ENCODE peak calls at places on chromosomes 2 and 18, in five cellular contexts. N, F, R, J and W are unnamed samples.

GRCh38 chr2:128301021-128301420 is 17.6 kb downstream of the HS6ST1 start:
- DNase-seq in R (no peak), N (no peak), J (no peak), F (no peak), W (no peak)

GRCh38 chr2:98295721-98296414 is 50.4 kb upstream of the CNGA3 start:
- DNase-seq in F (no peak), N (no peak), R (no peak), J (no peak), W (no peak)

GRCh38 chr2:200442471-200442870 is 67.4 kb downstream of the KCTD18 start:
- DNase-seq in F (no peak), N (no peak), J (no peak), R (no peak), W (no peak)

GRCh38 chr2:8392098-8392844 is 289.6 kb upstream of the ID2 start:
- DNase-seq in J (no peak), R (no peak), F (no peak), N (no peak), W (no peak)

GRCh38 chr2:99403524-99403923 is 66.3 kb downstream of the EIF5B start:
- DNase-seq in N (no peak), F (no peak), J (no peak), R (no peak), W (no peak)

GRCh38 chr2:132651115-132652099 is 18.6 kb downstream of the LYPD1 start:
- DNase-seq in R (no peak), N (no peak), J (no peak), F (no peak), W (no peak)

GRCh38 chr2:152646775-152647174 is 70.5 kb downstream of the PRPF40A start:
- DNase-seq in N (no peak), R (no peak), J (no peak), F (no peak), W (no peak)

GRCh38 chr2:101787097-101787496 is 89.6 kb downstream of the MAP4K4 start:
- DNase-seq in F (no peak), J (no peak), R (no peak), N (no peak), W (no peak)

GRCh38 chr2:144377929-144378328 is 142.0 kb downstream of the ZEB2 start:
- DNase-seq in F (no peak), R (no peak), N (no peak), J (no peak), W (no peak)

GRCh38 chr2:64996914-64997313 is 7.7 kb downstream of the SLC1A4 start:
- DNase-seq in F (no peak), R (peak; percentile 9), N (no peak), J (no peak), W (no peak)

GRCh38 chr18:32661486-32662299 is 111.1 kb downstream of the KLHL14 start:
- DNase-seq in F (no peak), R (no peak), N (no peak), J (no peak), W (no peak)

GRCh38 chr2:182804128-182804527 is 62.3 kb downstream of the FRZB start:
- DNase-seq in F (no peak), J (no peak), R (no peak), N (no peak), W (no peak)

GRCh38 chr2:84077504-84077903 is 381.6 kb downstream of the SUCLG1 start:
- DNase-seq in J (no peak), N (no peak), R (no peak), F (no peak), W (peak; percentile 35)

GRCh38 chr2:26184555-26185303 is 11.8 kb downstream of the GAREM2 start:
- DNase-seq in F (peak; percentile 86), R (peak; percentile 83), J (peak; percentile 76), N (peak; percentile 86), W (peak; percentile 70)

GRCh38 chr2:160411167-160411566 is 82.4 kb downstream of the RBMS1 start:
- DNase-seq in R (no peak), F (no peak), N (no peak), J (peak; percentile 10), W (no peak)

GRCh38 chr18:63237911-63238710 is 81.5 kb downstream of the BCL2 start:
- DNase-seq in R (peak; percentile 47), N (peak; percentile 60), J (no peak), F (no peak), W (peak; percentile 57)

GRCh38 chr2:105394951-105395611 is 3.8 kb downstream of the FHL2 start:
- DNase-seq in R (no peak), N (no peak), F (no peak), J (no peak), W (no peak)

GRCh38 chr2:109166811-109167210 is 37.8 kb downstream of the SH3RF3 start:
- DNase-seq in N (no peak), F (no peak), R (no peak), J (no peak), W (no peak)

GRCh38 chr2:184654945-184655344 is 56.6 kb downstream of the ZNF804A start:
- DNase-seq in F (no peak), R (no peak), N (no peak), J (no peak), W (no peak)

GRCh38 chr2:225074366-225074765 is 32.1 kb upstream of the DOCK10 start:
- DNase-seq in F (no peak), J (no peak), N (no peak), R (no peak), W (no peak)

GRCh38 chr2:68248806-68249205 is 3.5 kb downstream of the PPP3R1 start:
- DNase-seq in N (no peak), J (no peak), R (no peak), F (no peak), W (no peak)

GRCh38 chr2:169069341-169069740 is at the start of gene DHRS9:
- DNase-seq in J (no peak), R (no peak), F (no peak), N (no peak), W (no peak)

GRCh38 chr2:10218036-10218435 is 84.7 kb upstream of the HPCAL1 start:
- DNase-seq in N (no peak), R (no peak), F (no peak), J (no peak), W (no peak)

GRCh38 chr18:49944681-49945080 is 131.3 kb upstream of the ACAA2 start:
- DNase-seq in F (no peak), R (peak; percentile 40), N (no peak), J (no peak), W (no peak)

GRCh38 chr18:31497404-31497710 is 620 bp upstream of the DSG2 start:
- DNase-seq in J (no peak), N (no peak), R (no peak), F (no peak), W (no peak)

GRCh38 chr18:37539236-37539635 is 26.4 kb downstream of the CELF4 start:
- DNase-seq in R (no peak), F (no peak), N (no peak), J (no peak), W (no peak)

GRCh38 chr2:70514612-70515055 is 39.0 kb downstream of the TGFA start:
- DNase-seq in R (no peak), F (peak; percentile 23), J (no peak), N (peak; percentile 18), W (no peak)

GRCh38 chr2:21821697-21822227 is 698.0 kb downstream of the TDRD15 start:
- DNase-seq in F (no peak), J (no peak), R (no peak), N (no peak), W (peak; percentile 28)

GRCh38 chr2:20093263-20094141 is 42.1 kb upstream of the LAPTM4A start:
- DNase-seq in R (peak; percentile 89), F (peak; percentile 61), N (peak; percentile 74), J (no peak), W (peak; percentile 20)

DNA sequence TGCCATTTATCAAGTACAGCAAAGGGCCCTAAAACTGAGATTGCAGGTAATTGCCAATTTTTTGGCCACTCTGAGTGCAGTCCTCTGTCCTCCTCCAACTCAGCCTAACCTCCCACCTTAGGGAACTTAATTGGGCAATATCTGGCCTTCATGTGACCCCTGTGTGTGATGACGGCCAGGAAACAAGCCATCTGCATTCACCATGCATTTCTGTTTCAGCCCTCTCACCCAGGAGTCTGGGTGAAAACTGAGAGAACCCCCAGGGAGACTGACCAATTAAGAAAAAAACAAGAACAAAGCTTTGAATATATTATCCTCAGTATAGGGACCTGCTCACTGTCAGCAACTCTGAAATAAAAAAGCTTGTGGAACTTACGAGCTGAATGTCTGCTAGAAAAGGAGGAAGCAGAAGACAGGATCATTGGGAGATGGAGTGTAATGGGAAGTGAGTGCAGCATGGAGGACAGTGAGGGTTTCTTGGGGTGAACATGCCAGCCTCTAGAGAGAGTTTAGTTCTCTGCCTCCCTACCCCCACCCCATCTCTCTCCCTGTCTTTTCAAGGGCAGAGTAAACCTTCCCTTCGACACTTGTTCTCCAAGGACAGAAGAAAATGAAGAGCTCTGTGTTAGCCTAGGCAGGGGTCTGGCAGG is 9.6 kb downstream of the MAPRE2 start:
- DNase-seq in R (no peak), F (no peak), J (no peak), N (no peak), W (no peak)
- H3K4me3 ChIP-seq in R (no peak overlapping the region), F (peak overlapping the region; percentile 25), J (no peak overlapping the region), N (no peak overlapping the region), W (no peak overlapping the region)

GRCh38 chr2:215621389-215621788 is 185.5 kb upstream of the FN1 start:
- DNase-seq in N (no peak), J (no peak), F (no peak), R (no peak), W (no peak)

GRCh38 chr2:215620528-215620927 is 184.7 kb upstream of the FN1 start:
- DNase-seq in N (no peak), J (no peak), F (no peak), R (no peak), W (no peak)

GRCh38 chr2:215619022-215619958 is 183.4 kb upstream of the FN1 start:
- DNase-seq in F (no peak), R (peak; percentile 94), N (no peak), J (no peak), W (peak; percentile 73)

GRCh38 chr2:215618145-215618544 is 182.3 kb upstream of the FN1 start:
- DNase-seq in R (no peak), F (no peak), N (no peak), J (no peak), W (no peak)

DNA sequence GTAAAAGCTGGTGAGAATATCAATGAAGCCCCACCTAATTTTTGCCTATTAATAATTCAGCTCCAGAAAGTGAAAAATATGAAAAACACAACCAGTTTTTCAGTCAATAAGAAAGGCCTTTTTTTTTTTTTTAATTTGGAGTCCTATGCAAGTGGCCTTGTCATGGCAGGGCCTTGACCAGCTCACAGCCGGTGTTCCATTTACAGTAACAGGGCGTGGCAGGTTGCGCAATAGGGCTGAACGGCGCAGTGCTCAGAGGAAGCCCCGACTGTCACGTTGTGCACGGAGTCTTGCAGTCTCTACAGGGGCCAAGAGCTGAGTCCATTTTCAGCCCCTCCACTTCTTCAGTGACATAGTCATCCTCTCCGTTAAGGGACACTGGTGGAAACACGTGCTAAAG is 184.1 kb upstream of the FN1 start:
- DNase-seq in J (no peak), N (no peak), R (peak; percentile 73), F (peak; percentile 53), W (peak; percentile 28)
- H3K4me3 ChIP-seq in J (no peak overlapping the region), N (no peak overlapping the region), R (no peak overlapping the region), F (no peak overlapping the region), W (no peak overlapping the region)

DNA sequence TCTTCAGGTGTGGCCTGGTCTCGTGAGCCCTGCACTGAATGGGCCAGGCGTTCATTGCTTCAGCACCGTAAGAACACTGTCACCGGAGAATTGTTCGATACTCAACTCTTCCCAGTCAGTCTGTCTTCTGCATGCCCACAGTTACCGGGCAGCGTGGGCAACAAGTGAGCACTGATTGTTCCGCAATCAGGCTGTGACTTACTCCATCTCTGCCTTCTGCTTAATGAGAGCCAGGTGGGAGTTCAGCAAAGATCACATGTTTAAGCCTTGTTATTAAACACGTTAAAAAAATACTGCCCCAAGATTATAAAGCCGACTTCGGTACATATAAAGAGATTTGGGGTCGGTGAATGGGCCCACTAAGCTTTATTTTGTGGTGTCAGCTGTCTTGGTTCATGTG is 3.7 kb downstream of the STEAP3 start:
- DNase-seq in R (no peak), N (no peak), J (no peak), F (no peak), W (no peak)
- H3K4me3 ChIP-seq in R (no peak overlapping the region), N (no peak overlapping the region), J (no peak overlapping the region), F (no peak overlapping the region), W (no peak overlapping the region)

GRCh38 chr2:138504092-138504491 is 2.5 kb downstream of the SPOPL start:
- DNase-seq in F (no peak), J (no peak), N (no peak), R (no peak), W (no peak)
- H3K4me3 ChIP-seq in F (peak overlapping the region; percentile 96), J (peak overlapping the region; percentile 74), N (no peak overlapping the region), R (peak overlapping the region; percentile 5), W (no peak overlapping the region)